ENCODE peak calls at places on chromosomes 4 and X, in six cellular contexts. L is adrenal gland, C is AG04450, X is BE2C, U is tibial nerve, B is GM12865. W is an unnamed sample.

GRCh38 chrX:1380672-1381233 is 11.2 kb downstream of the SLC25A6 start:
- DNase-seq in L (no peak), C (no peak), X (no peak), U (no peak), B (no peak), W (no peak)

GRCh38 chrX:14927391-14927790 is 54.2 kb downstream of the MOSPD2 start:
- DNase-seq in L (no peak), C (no peak), X (no peak), U (no peak), B (no peak), W (no peak)

GRCh38 chrX:45801554-45801953 is 600.9 kb upstream of the DIPK2B start:
- DNase-seq in L (no peak), C (no peak), X (no peak), U (no peak), B (peak), W (peak)

GRCh38 chrX:37776987-37777325 is 2.9 kb upstream of the CYBB start:
- DNase-seq in L (no peak), C (no peak), X (no peak), U (no peak), B (no peak), W (no peak)

GRCh38 chr4:123352240-123352945 is 44.2 kb upstream of the SPRY1 start:
- DNase-seq in L (no peak), C (no peak), X (no peak), U (no peak), B (no peak), W (peak)

GRCh38 chrX:45842916-45843315 is 642.2 kb upstream of the DIPK2B start:
- DNase-seq in L (no peak), C (no peak), X (no peak), U (no peak), B (no peak), W (no peak)

GRCh38 chr4:108031427-108032083 is 41.9 kb downstream of the HADH start:
- DNase-seq in L (no peak), C (no peak), X (no peak), U (no peak), B (no peak), W (no peak)

GRCh38 chr4:183571350-183572076 is 66.7 kb downstream of the ING2 start:
- DNase-seq in L (peak), C (no peak), X (no peak), U (no peak), B (peak), W (peak)

GRCh38 chr4:80459918-80460473 is 124.5 kb downstream of the CFAP299 start:
- DNase-seq in L (no peak), C (no peak), X (no peak), U (no peak), B (no peak), W (no peak)

GRCh38 chr4:139628184-139629012 is 37.2 kb upstream of the MGST2 start:
- DNase-seq in L (no peak), C (no peak), X (no peak), U (no peak), B (no peak), W (no peak)

GRCh38 chr4:74366367-74366891 is 1.5 kb downstream of the EREG start:
- DNase-seq in L (no peak), C (no peak), X (no peak), U (no peak), B (peak), W (no peak)

GRCh38 chr4:74364649-74365491 is at the start of gene EREG:
- DNase-seq in L (no peak), C (no peak), X (peak), U (no peak), B (peak), W (peak)

GRCh38 chr4:74367656-74368055 is 2.7 kb downstream of the EREG start:
- DNase-seq in L (no peak), C (no peak), X (no peak), U (no peak), B (no peak), W (no peak)

GRCh38 chr4:74362347-74362746 is 2.6 kb upstream of the EREG start:
- DNase-seq in L (no peak), C (no peak), X (no peak), U (no peak), B (no peak), W (no peak)

DNA sequence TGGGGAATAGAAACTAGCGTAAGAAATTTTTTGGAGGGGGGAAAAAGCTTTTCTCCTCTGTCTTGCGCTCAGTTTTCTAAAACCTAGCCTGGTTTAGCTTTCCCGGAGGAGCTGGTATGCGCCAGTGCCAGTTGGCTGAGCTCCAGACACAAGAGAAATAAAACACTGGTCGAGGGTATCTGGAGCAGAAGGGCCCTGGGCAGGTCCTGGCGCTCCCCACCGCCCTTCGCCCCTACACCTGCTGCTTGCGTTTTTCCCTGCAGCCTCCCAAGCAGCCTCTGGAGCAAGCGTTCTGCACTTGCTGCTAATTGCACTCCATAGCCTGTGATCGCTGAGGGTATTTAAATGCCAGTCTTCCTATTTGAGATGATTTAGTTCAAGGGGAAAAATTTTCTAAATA is 816 bp downstream of the EREG start:
- DNase-seq in L (no peak), C (no peak), X (peak), U (no peak), B (no peak), W (peak)
- H3K4me3 ChIP-seq in L (no peak), C (peak), X (no peak), U (no peak), B (no peak), W (peak)

GRCh38 chrX:39439910-39440733 is 638.9 kb downstream of the MID1IP1 start:
- DNase-seq in L (no peak), C (no peak), X (no peak), U (no peak), B (peak), W (no peak)

GRCh38 chrX:39442332-39442731 is 641.1 kb downstream of the MID1IP1 start:
- DNase-seq in L (no peak), C (no peak), X (no peak), U (no peak), B (peak), W (no peak)

GRCh38 chrX:39443240-39443639 is 642.0 kb downstream of the MID1IP1 start:
- DNase-seq in L (no peak), C (no peak), X (no peak), U (no peak), B (no peak), W (no peak)

GRCh38 chrX:39438603-39439602 is 637.6 kb downstream of the MID1IP1 start:
- DNase-seq in L (no peak), C (no peak), X (no peak), U (no peak), B (no peak), W (no peak)

DNA sequence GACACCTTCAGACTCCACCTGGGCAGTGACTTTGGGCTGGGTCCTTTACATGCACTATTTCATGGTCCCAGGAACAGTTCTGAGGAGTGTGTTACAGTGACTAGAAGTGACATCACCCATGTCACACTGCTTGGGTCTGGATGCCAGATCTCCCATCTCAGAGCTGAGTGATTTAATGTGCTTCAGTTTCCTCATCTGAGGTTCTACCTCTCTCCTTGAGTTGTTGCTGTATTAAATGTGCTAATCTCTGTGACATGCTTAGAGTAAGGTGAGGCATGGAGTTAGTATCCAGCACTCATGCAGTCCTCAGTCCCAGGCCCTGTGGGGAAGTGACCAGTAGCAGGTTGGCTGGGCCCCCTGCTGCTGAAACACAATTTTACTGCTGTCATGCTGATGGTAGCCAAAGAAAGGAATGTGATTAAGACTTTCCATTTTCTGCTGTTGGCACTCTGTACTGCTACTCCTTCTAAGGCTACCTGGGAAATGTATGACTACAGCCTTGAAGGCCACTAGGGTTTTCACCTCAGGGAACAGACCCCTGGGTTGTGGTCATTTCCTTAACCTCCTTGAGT is 639.6 kb downstream of the MID1IP1 start:
- DNase-seq in L (no peak), C (no peak), X (no peak), U (no peak), B (peak), W (no peak)
- TF ChIP-seq CTCF in L (no peak), C (no peak), X (no peak), U (no peak), B (no peak), W (no peak)

GRCh38 chr4:89298160-89298559 is 9.4 kb downstream of the GPRIN3 start:
- DNase-seq in L (no peak), C (no peak), X (no peak), U (no peak), B (peak), W (no peak)
- H3K4me3 ChIP-seq in L (no peak), C (no peak), X (no peak), U (no peak), B (no peak), W (no peak)

GRCh38 chrX:101362116-101362515 is 13.6 kb upstream of the TIMM8A start:
- DNase-seq in L (no peak), C (no peak), X (no peak), U (no peak), B (no peak), W (no peak)

GRCh38 chrX:101359966-101360365 is 11.4 kb upstream of the TIMM8A start:
- DNase-seq in L (no peak), C (no peak), X (no peak), U (no peak), B (no peak), W (peak)

GRCh38 chrX:101362757-101363156 is 14.2 kb upstream of the TIMM8A start:
- DNase-seq in L (no peak), C (no peak), X (no peak), U (no peak), B (no peak), W (no peak)

DNA sequence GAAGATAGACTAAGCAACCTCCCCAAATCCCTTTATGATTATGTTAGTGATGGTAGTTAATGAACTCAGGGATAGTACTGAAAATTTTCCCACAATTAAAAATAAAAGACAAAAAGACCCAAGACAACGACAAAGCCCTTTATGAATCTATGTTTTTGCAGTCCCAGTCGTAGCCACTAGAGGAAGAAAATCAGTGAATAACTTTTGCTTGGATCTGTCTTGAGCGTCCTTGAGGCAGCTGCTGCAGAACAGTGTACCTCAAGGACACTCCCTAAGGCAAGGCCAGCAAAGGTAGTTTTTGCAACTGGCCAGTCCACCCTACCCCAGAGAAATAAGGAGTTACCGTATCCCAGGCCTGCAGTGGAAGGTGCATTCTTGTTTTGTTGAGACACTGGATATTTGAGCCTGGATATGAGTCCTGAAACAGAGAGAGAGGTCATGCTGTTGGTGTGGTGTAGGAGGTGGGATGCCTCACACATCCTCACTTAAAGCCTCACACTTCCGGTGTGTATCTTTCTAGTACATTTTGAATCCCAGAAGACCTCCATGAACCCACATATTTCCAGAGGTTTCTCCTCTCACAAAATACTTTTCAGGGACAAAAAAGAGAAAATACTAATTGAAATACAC is 8.7 kb upstream of the TIMM8A start:
- DNase-seq in L (no peak), C (no peak), X (no peak), U (no peak), B (peak), W (peak)
- TF ChIP-seq CTCF in L (no peak), C (peak), X (peak), U (peak), B (peak), W (peak)

GRCh38 chr4:185394568-185395254 is 1.0 kb downstream of the LRP2BP start:
- DNase-seq in L (no peak), C (no peak), X (no peak), U (no peak), B (no peak), W (no peak)
- H3K4me3 ChIP-seq in L (no peak), C (peak), X (no peak), U (peak), B (peak), W (peak)

GRCh38 chrX:153924149-153924861 is 1.8 kb downstream of the ARHGAP4 start:
- DNase-seq in L (peak), C (no peak), X (peak), U (no peak), B (peak), W (peak)
- TF ChIP-seq CTCF in L (peak), C (peak), X (peak), U (peak), B (peak), W (peak)

GRCh38 chr4:62548765-62549164 is 1348.6 kb downstream of the ADGRL3 start:
- DNase-seq in L (no peak), C (no peak), X (no peak), U (no peak), B (no peak), W (no peak)
- H3K4me3 ChIP-seq in L (no peak), C (no peak), X (no peak), U (no peak), B (no peak), W (no peak)

DNA sequence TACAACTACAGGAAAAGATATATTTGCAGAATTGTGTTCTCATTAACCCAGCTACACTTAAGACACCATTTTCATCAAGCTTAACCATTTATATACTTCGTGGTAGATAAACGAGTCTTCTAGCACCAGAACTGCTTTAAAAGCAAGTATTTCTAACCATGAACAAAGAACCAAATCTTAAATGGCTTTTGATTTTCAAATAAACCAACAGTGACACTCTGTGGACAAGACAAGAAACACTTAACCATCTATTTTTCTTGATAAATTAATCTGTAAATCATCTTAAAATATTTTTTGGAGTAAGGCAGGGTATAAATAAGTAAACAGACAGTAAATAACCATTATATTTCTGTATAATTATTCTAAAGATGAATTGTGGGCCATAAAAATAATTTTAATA is 10.2 kb downstream of the BEND2 start:
- DNase-seq in L (no peak), C (no peak), X (no peak), U (no peak), B (no peak), W (peak)
- TF ChIP-seq CTCF in L (peak), C (no peak), X (peak), U (peak), B (no peak), W (no peak)

W was measured in fibroblast of pulmonary artery.